ENCODE peak calls at places on chromosomes 2 and 18, in six cellular contexts. H, X, L, B, T and E are unnamed samples.

GRCh38 chr2:196174424-196174823 is 3.0 kb upstream of the STK17B start:
- DNase-seq in B (no peak), L (no peak), T (no peak), H (no peak), X (no peak), E (no peak)

GRCh38 chr18:6920099-6920955 is 190.8 kb downstream of the ARHGAP28 start:
- DNase-seq in H (peak; percentile 9), B (peak; percentile 48), X (peak; percentile 21), L (peak; percentile 53), T (peak; percentile 21), E (peak; percentile 13)

GRCh38 chr18:45049548-45050307 is 369.0 kb downstream of the SETBP1 start:
- DNase-seq in X (no peak), T (no peak), B (no peak), L (no peak), H (no peak), E (no peak)

GRCh38 chr2:159996792-159997546 is 65.4 kb downstream of the PLA2R1 start:
- DNase-seq in B (no peak), T (no peak), H (no peak), X (no peak), L (peak; percentile 16), E (no peak)

GRCh38 chr2:15839461-15840124 is 100.8 kb upstream of the MYCN start:
- DNase-seq in B (no peak), T (no peak), H (no peak), X (no peak), L (no peak), E (no peak)

GRCh38 chr2:99880148-99880983 is 262.0 kb downstream of the AFF3 start:
- DNase-seq in T (peak; percentile 77), H (no peak), L (peak; percentile 96), X (no peak), B (no peak), E (peak; percentile 87)

GRCh38 chr18:47909484-47909883 is 21.0 kb downstream of the SMAD2 start:
- DNase-seq in L (no peak), H (no peak), B (no peak), X (no peak), T (no peak), E (no peak)

GRCh38 chr18:57630759-57631660 is 9.4 kb upstream of the NARS1 start:
- DNase-seq in H (no peak), B (no peak), L (no peak), X (peak; percentile 9), T (no peak), E (no peak)

GRCh38 chr18:44938396-44939036 is 257.8 kb downstream of the SETBP1 start:
- DNase-seq in L (no peak), H (no peak), B (no peak), T (no peak), X (no peak), E (no peak)

GRCh38 chr2:175889557-175890355 is 112.3 kb downstream of the LNPK start:
- DNase-seq in B (no peak), H (no peak), X (no peak), T (no peak), L (no peak), E (no peak)